ENCODE peak calls at places on chromosome 19, in nine cellular contexts. W is NCI-H146; Q is ecto neural progenitor cell; H is Daoy; F is activated T-helper 1 cell treated with Interleukin-2 at 50 U/mL for 16 hours; T is NCI-H82; L is dermis microvascular lymphatic vessel endothelial cell; X is stimulated activated CD8-positive, alpha-beta memory T cell treated with anti-CD3 and anti-CD28 coated beads, Interleukin-7, amount 100 ng/mL, for 24 hours; V is DMS153. K is an unnamed sample.

GRCh38 chr19:48292798-48293197 is 22.9 kb downstream of the ZNF114 start:
- DNase-seq in H (peak; percentile 95), Q (no peak), V (no peak), F (no peak), X (no peak), L (no peak), T (no peak), W (no peak), K (no peak)

GRCh38 chr19:7130043-7130442 is 60.5 kb downstream of the ZNF557 start:
- DNase-seq in L (no peak), X (no peak), W (no peak), Q (no peak), H (no peak), F (no peak), V (no peak), T (no peak), K (no peak)

GRCh38 chr19:3604227-3604986 is 2.3 kb downstream of the TBXA2R start:
- DNase-seq in Q (no peak), W (no peak), T (no peak), H (no peak), F (no peak), X (no peak), V (no peak), L (no peak), K (no peak)

GRCh38 chr19:343941-344624 is 513 bp downstream of the MIER2 start:
- DNase-seq in H (peak; percentile 59), X (no peak), F (peak; percentile 26), T (peak; percentile 22), Q (peak; percentile 75), L (no peak), V (no peak), W (peak; percentile 36), K (peak; percentile 64)

GRCh38 chr19:18097217-18097992 is at the start of gene MAST3:
- DNase-seq in X (peak; percentile 71), F (peak; percentile 92), H (peak; percentile 91), L (peak; percentile 36), Q (peak; percentile 88), V (peak; percentile 39), W (peak; percentile 81), T (peak; percentile 95), K (peak; percentile 92)

GRCh38 chr19:39483141-39483540 is 2.5 kb downstream of the TIMM50 start:
- DNase-seq in X (no peak), L (no peak), Q (no peak), T (peak; percentile 100), H (no peak), W (no peak), F (no peak), V (no peak), K (no peak)

GRCh38 chr19:3225677-3226093 is 1.2 kb downstream of the CELF5 start:
- DNase-seq in L (no peak), H (no peak), W (no peak), F (no peak), X (no peak), Q (no peak), V (no peak), T (no peak), K (no peak)

GRCh38 chr19:47377801-47378200 is 28.7 kb downstream of the DHX34 start:
- DNase-seq in L (no peak), W (no peak), V (no peak), F (no peak), T (peak; percentile 27), H (no peak), Q (no peak), X (no peak), K (no peak)

GRCh38 chr19:54430306-54431254 is 15.3 kb downstream of the TTYH1 start:
- DNase-seq in W (peak; percentile 21), T (peak; percentile 77), Q (peak; percentile 92), L (no peak), F (no peak), H (peak; percentile 66), V (no peak), X (no peak), K (peak; percentile 77)

GRCh38 chr19:34241513-34242337 is 12.6 kb upstream of the GARRE1 start:
- DNase-seq in Q (peak; percentile 80), W (peak; percentile 56), T (peak; percentile 84), X (no peak), F (no peak), V (peak; percentile 85), H (peak; percentile 34), L (no peak), K (peak; percentile 78)

GRCh38 chr19:53553865-53554791 is 16.2 kb downstream of the ZNF331 start:
- DNase-seq in W (peak; percentile 82), Q (no peak), V (peak; percentile 41), F (peak; percentile 85), L (peak; percentile 52), H (peak; percentile 64), X (peak; percentile 76), T (no peak), K (no peak)

GRCh38 chr19:55703790-55704215 is 28.8 kb downstream of the EPN1 start:
- DNase-seq in T (no peak), X (peak; percentile 18), H (no peak), L (no peak), F (peak; percentile 23), W (no peak), Q (peak; percentile 60), V (no peak), K (no peak)

GRCh38 chr19:17457621-17458020 is 3.1 kb downstream of the NXNL1 start:
- DNase-seq in H (no peak), T (no peak), L (no peak), X (no peak), V (no peak), Q (no peak), F (no peak), W (no peak), K (no peak)

GRCh38 chr19:18282788-18283141 is 1.3 kb upstream of the JUND start:
- DNase-seq in H (no peak), V (no peak), L (no peak), W (peak; percentile 31), F (no peak), Q (no peak), T (peak; percentile 74), X (no peak), K (peak; percentile 74)

GRCh38 chr19:1984360-1984759 is 31.2 kb downstream of the BTBD2 start:
- DNase-seq in V (no peak), X (no peak), F (no peak), W (no peak), T (no peak), Q (no peak), L (no peak), H (no peak), K (no peak)

GRCh38 chr19:48111280-48111679 is 663 bp upstream of the PLA2G4C start:
- DNase-seq in V (peak; percentile 68), X (no peak), W (peak; percentile 86), F (no peak), Q (no peak), T (peak; percentile 35), L (no peak), H (no peak), K (no peak)

GRCh38 chr19:45066921-45067661 is 9.2 kb downstream of the ZNF296 start:
- DNase-seq in X (no peak), Q (no peak), W (no peak), L (no peak), T (no peak), H (no peak), V (no peak), F (no peak), K (no peak)

GRCh38 chr19:34480971-34481821 is at the start of gene WTIP:
- DNase-seq in T (peak; percentile 42), X (no peak), W (no peak), F (no peak), H (peak; percentile 73), Q (peak; percentile 93), V (no peak), L (peak; percentile 70), K (peak; percentile 92)

GRCh38 chr19:16588089-16588823 is 16.0 kb upstream of the SLC35E1 start:
- DNase-seq in L (no peak), X (no peak), V (no peak), H (no peak), W (peak; percentile 74), T (peak; percentile 44), Q (no peak), F (peak; percentile 35), K (no peak)

GRCh38 chr19:18317998-18318800 is 4.7 kb downstream of the LSM4 start:
- DNase-seq in T (no peak), Q (no peak), L (no peak), W (no peak), X (no peak), H (no peak), V (no peak), F (no peak), K (no peak)

GRCh38 chr19:48616041-48616436 is 1.2 kb upstream of the FAM83E start:
- DNase-seq in T (no peak), H (no peak), V (no peak), Q (no peak), X (no peak), W (no peak), F (no peak), L (no peak), K (peak; percentile 3)

GRCh38 chr19:46159893-46160775 is 12.1 kb downstream of the IGFL2 start:
- DNase-seq in T (no peak), H (no peak), F (no peak), V (no peak), L (no peak), W (no peak), X (no peak), Q (no peak), K (no peak)

GRCh38 chr19:30606114-30607050 is 234.2 kb downstream of the ZNF536 start:
- DNase-seq in F (no peak), X (no peak), W (no peak), V (no peak), H (no peak), L (no peak), Q (no peak), T (no peak), K (no peak)

GRCh38 chr19:1057185-1057857 is 9.6 kb upstream of the ARHGAP45 start:
- DNase-seq in Q (no peak), L (no peak), V (no peak), T (peak; percentile 54), W (no peak), X (no peak), F (no peak), H (no peak), K (no peak)

GRCh38 chr19:1455336-1456120 is 5.6 kb downstream of the APC2 start:
- DNase-seq in F (no peak), T (peak; percentile 86), V (no peak), H (peak; percentile 72), X (peak; percentile 23), L (no peak), W (peak; percentile 13), Q (peak; percentile 88), K (peak; percentile 46)

GRCh38 chr19:35055715-35056179 is 14.2 kb downstream of the HPN start:
- DNase-seq in L (no peak), T (peak; percentile 57), Q (no peak), W (peak; percentile 73), V (no peak), X (no peak), F (no peak), H (peak; percentile 26), K (peak; percentile 47)

GRCh38 chr19:32824136-32824835 is 45.3 kb downstream of the SLC7A9 start:
- DNase-seq in T (peak; percentile 14), Q (no peak), H (no peak), L (peak; percentile 47), V (no peak), W (peak; percentile 20), X (no peak), F (no peak), K (no peak)

GRCh38 chr19:47713046-47714021 is at the start of gene EHD2:
- DNase-seq in W (peak; percentile 18), T (peak; percentile 45), L (peak; percentile 43), H (peak; percentile 77), X (peak; percentile 18), V (no peak), Q (peak; percentile 69), F (peak; percentile 20), K (peak; percentile 86)

GRCh38 chr19:39398297-39398864 is 7.2 kb downstream of the MED29 start:
- DNase-seq in W (no peak), V (no peak), H (peak; percentile 83), T (no peak), L (no peak), F (peak; percentile 49), Q (no peak), X (no peak), K (peak; percentile 82)

GRCh38 chr19:10290876-10291553 is 1.3 kb downstream of the ICAM5 start:
- DNase-seq in T (peak; percentile 76), W (peak; percentile 58), Q (peak; percentile 69), L (no peak), V (no peak), F (no peak), H (peak; percentile 60), X (no peak), K (peak; percentile 58)

GRCh38 chr19:27774337-27774736 is 1438.6 kb downstream of the UQCRFS1 start:
- DNase-seq in V (no peak), L (no peak), W (no peak), X (no peak), F (no peak), T (peak; percentile 28), Q (peak; percentile 34), H (no peak), K (no peak)